ENCODE peak calls at places on chromosomes 11 and 22, in five cellular contexts. L is spleen, Y is suprapubic skin, T is right lobe of liver, O is prostate gland. W is an unnamed sample.

GRCh38 chr11:44178381-44178780 is 82.9 kb downstream of the EXT2 start:
- DNase-seq in L (no peak), Y (no peak), T (no peak), O (no peak), W (no peak)

GRCh38 chr11:12245091-12245490 is 132.3 kb upstream of the PARVA start:
- DNase-seq in L (no peak), Y (no peak), T (no peak), O (no peak), W (no peak)

GRCh38 chr11:122524532-122524882 is 131.0 kb upstream of the UBASH3B start:
- DNase-seq in L (no peak), Y (no peak), T (no peak), O (no peak), W (no peak)

GRCh38 chr22:23398701-23399366 is 181.3 kb downstream of the IGLL1 start:
- DNase-seq in L (peak), Y (peak), T (no peak), O (no peak), W (no peak)

GRCh38 chr11:92717240-92717639 is 252.2 kb upstream of the MTNR1B start:
- DNase-seq in L (no peak), Y (no peak), T (no peak), O (no peak), W (no peak)

GRCh38 chr22:48918585-48919186 is 909.0 kb downstream of the BRD1 start:
- DNase-seq in L (no peak), Y (peak), T (no peak), O (no peak), W (no peak)

GRCh38 chr22:47270463-47271135 is 508.1 kb downstream of the TBC1D22A start:
- DNase-seq in L (no peak), Y (peak), T (no peak), O (no peak), W (no peak)

GRCh38 chr22:46376908-46377565 is 41.5 kb downstream of the TRMU start:
- DNase-seq in L (no peak), Y (no peak), T (peak), O (no peak), W (no peak)

GRCh38 chr11:125904678-125905077 is 370 bp downstream of the DDX25 start:
- DNase-seq in L (no peak), Y (no peak), T (no peak), O (no peak), W (no peak)

GRCh38 chr11:14892577-14892976 is 546 bp upstream of the CYP2R1 start:
- DNase-seq in L (no peak), Y (no peak), T (no peak), O (no peak), W (no peak)

GRCh38 chr11:118086913-118087768 is at the start of gene SMIM35:
- DNase-seq in L (no peak), Y (no peak), T (no peak), O (no peak), W (no peak)

GRCh38 chr11:75013051-75013450 is 24.3 kb downstream of the NEU3 start:
- DNase-seq in L (no peak), Y (no peak), T (no peak), O (no peak), W (no peak)

GRCh38 chr11:33574366-33574765 is 126.3 kb downstream of the C11orf91 start:
- DNase-seq in L (no peak), Y (no peak), T (no peak), O (no peak), W (no peak)

GRCh38 chr22:20448630-20449029 is 11.0 kb upstream of the SCARF2 start:
- DNase-seq in L (no peak), Y (no peak), T (no peak), O (no peak), W (no peak)

GRCh38 chr11:73506038-73506437 is 91.9 kb downstream of the FAM168A start:
- DNase-seq in L (no peak), Y (no peak), T (no peak), O (no peak), W (no peak)

GRCh38 chr22:33563568-33563967 is 356.7 kb downstream of the LARGE1 start:
- DNase-seq in L (no peak), Y (no peak), T (no peak), O (no peak), W (no peak)

GRCh38 chr11:11057472-11057854 is 199.6 kb upstream of the ZBED5 start:
- DNase-seq in L (no peak), Y (no peak), T (no peak), O (no peak), W (no peak)

GRCh38 chr22:32531955-32532818 is 57.6 kb downstream of the FBXO7 start:
- DNase-seq in L (no peak), Y (peak), T (peak), O (no peak), W (peak)

GRCh38 chr11:73012121-73012863 is 129.8 kb downstream of the FCHSD2 start:
- DNase-seq in L (no peak), Y (no peak), T (no peak), O (no peak), W (no peak)

GRCh38 chr22:29245626-29246385 is 22.0 kb downstream of the RHBDD3 start:
- DNase-seq in L (peak), Y (no peak), T (peak), O (peak), W (peak)

GRCh38 chr22:31346733-31347250 is 646 bp upstream of the PATZ1 start:
- DNase-seq in L (peak), Y (peak), T (peak), O (peak), W (peak)

GRCh38 chr22:31346255-31346732 is at the start of gene PATZ1:
- DNase-seq in L (peak), Y (peak), T (peak), O (peak), W (peak)

GRCh38 chr22:31345331-31346254 is 553 bp downstream of the PATZ1 start:
- DNase-seq in L (peak), Y (peak), T (peak), O (peak), W (peak)

GRCh38 chr22:31348766-31349165 is 2.6 kb upstream of the PATZ1 start:
- DNase-seq in L (no peak), Y (no peak), T (no peak), O (no peak), W (no peak)

DNA sequence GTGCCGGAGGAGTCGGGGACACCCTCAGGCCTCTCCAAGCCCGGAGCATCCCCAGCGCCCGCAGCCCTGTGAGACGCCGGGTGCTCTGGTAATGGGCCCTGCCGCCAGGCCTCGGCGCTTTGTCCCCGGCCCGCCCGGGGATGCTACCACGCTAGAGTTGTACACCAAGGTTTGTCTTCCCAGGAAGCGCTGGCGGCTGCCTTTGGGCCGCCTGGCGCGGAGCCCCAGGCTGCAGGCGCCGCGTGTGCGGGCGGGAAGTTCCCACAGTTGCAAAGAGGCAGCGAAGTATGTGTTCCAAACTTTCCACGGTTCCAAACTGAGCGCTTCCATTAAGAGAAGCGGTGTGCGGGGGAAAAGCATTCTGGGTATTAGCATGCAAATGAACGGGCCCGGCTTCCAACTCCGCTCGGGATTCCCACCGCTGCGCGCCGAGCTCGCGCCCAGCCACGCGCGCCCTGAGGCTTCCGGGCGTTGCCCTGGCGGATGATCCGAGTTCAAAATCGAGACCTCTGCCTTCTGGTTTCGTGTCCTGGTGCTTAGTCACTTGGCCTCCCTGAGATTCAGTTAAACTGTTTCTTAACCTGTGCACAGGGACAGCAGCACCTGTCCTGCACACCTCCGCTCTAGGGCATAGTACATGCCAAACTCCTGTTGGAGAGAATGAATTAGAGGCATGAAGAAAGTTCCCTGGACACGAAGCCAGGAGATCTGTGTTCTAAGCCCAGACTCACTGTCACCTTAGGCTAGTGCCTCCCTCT is 1.3 kb upstream of the PATZ1 start:
- DNase-seq in L (peak), Y (peak), T (peak), O (peak), W (peak)
- TF ChIP-seq POLR2A in L (peak), Y (no peak), T (no peak), O (no peak), W (no peak)

DNA sequence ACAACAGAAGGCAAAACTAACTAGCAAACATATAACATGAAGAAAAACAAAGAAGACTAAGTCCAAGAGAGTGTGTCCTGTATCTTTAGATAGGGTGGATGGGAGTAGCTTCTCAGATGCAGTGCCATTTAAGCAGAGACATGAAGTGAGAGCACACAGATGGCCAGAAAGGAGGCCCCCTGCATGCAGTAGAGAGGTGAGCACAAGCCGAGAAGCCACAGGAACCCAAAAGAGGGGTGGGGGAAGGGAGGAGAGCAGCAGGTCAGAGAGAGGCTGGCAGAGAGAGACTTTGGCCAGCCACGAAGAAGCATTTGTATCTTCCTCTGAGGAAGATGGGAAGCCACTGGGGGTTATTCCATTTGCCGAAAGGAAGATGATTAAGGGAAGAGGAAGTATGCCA is 86.7 kb downstream of the NTM start:
- DNase-seq in L (no peak), Y (no peak), T (no peak), O (no peak), W (no peak)
- H3K27ac ChIP-seq in L (no peak), Y (no peak), T (no peak), O (no peak), W (no peak)

GRCh38 chr22:24550902-24551229 is 4.1 kb downstream of the GUCD1 start:
- DNase-seq in L (no peak), Y (no peak), T (no peak), O (no peak), W (no peak)

GRCh38 chr22:24554316-24555159 is at the start of gene GUCD1:
- DNase-seq in L (no peak), Y (peak), T (peak), O (peak), W (no peak)

GRCh38 chr22:24553597-24554315 is 1.2 kb downstream of the GUCD1 start:
- DNase-seq in L (peak), Y (no peak), T (peak), O (peak), W (no peak)

GRCh38 chr22:24555496-24556253 is at the start of gene SNRPD3:
- DNase-seq in L (peak), Y (peak), T (peak), O (peak), W (peak)

DNA sequence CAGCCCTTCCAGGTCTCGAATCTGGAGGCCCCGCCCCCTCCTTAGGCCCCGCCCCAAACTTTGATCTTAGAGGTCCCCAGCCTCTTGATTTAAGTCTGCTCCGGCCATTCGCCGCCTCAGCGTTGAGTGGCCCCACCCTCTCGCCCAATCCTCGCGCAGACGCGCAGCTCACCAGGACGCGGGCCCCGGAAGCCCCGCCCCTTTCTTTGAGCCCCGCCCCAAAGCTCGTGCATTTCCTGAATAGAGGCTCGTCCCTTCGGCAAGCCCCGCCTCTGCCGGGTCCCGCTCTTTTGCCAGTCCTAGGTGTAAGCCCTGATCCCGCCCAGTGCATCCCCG is 190 bp upstream of the GUCD1 start:
- DNase-seq in L (peak), Y (peak), T (peak), O (peak), W (peak)
- TF ChIP-seq POLR2A in L (no peak), Y (no peak), T (no peak), O (no peak), W (no peak)

GRCh38 chr11:100970273-100971164 is 159.1 kb downstream of the PGR start:
- DNase-seq in L (no peak), Y (no peak), T (peak), O (no peak), W (no peak)
- H3K27ac ChIP-seq in L (no peak), Y (no peak), T (no peak), O (no peak), W (no peak)